ENCODE peak calls at places on chromosome 1, in eight cellular contexts. One of them, this sample, is unnamed. For H3K4me1, the result is how much of the 10 kb centered on the place peaks cover.

GRCh38 chr1:3067301-3067670 is 1.7 kb upstream of the PRDM16 start:
- DNase-seq in tibial nerve: no peak
- DNase-seq in CD4-positive, CD25-positive, alpha-beta regulatory T cell: no peak
- DNase-seq in mesendoderm: no peak
- DNase-seq in body of pancreas: no peak
- DNase-seq in IMR-90: no peak
- DNase-seq in SJSA1: no peak
- DNase-seq in stomach: no peak
- DNase-seq in this sample: no peak

GRCh38 chr1:115531806-115532359 is 109.9 kb upstream of the VANGL1 start:
- DNase-seq in tibial nerve: no peak
- DNase-seq in CD4-positive, CD25-positive, alpha-beta regulatory T cell: no peak
- DNase-seq in mesendoderm: no peak
- DNase-seq in body of pancreas: no peak
- DNase-seq in IMR-90: no peak
- DNase-seq in SJSA1: no peak
- DNase-seq in stomach: no peak
- DNase-seq in this sample: no peak

GRCh38 chr1:18149113-18149641 is 41.6 kb downstream of the IGSF21 start:
- DNase-seq in tibial nerve: no peak
- DNase-seq in CD4-positive, CD25-positive, alpha-beta regulatory T cell: no peak
- DNase-seq in mesendoderm: peak
- DNase-seq in body of pancreas: no peak
- DNase-seq in IMR-90: no peak
- DNase-seq in SJSA1: no peak
- DNase-seq in stomach: no peak
- DNase-seq in this sample: no peak

GRCh38 chr1:51708911-51709760 is 92.2 kb downstream of the OSBPL9 start:
- DNase-seq in tibial nerve: no peak
- DNase-seq in CD4-positive, CD25-positive, alpha-beta regulatory T cell: no peak
- DNase-seq in mesendoderm: no peak
- DNase-seq in body of pancreas: no peak
- DNase-seq in IMR-90: no peak
- DNase-seq in SJSA1: no peak
- DNase-seq in stomach: no peak
- DNase-seq in this sample: no peak

GRCh38 chr1:98078586-98078985 is 157.8 kb upstream of the DPYD start:
- DNase-seq in tibial nerve: no peak
- DNase-seq in CD4-positive, CD25-positive, alpha-beta regulatory T cell: no peak
- DNase-seq in mesendoderm: no peak
- DNase-seq in body of pancreas: no peak
- DNase-seq in IMR-90: peak
- DNase-seq in SJSA1: no peak
- DNase-seq in stomach: no peak
- DNase-seq in this sample: no peak

GRCh38 chr1:67367370-67368345 is 60.0 kb downstream of the IL12RB2 start:
- DNase-seq in tibial nerve: peak
- DNase-seq in CD4-positive, CD25-positive, alpha-beta regulatory T cell: no peak
- DNase-seq in mesendoderm: no peak
- DNase-seq in body of pancreas: peak
- DNase-seq in IMR-90: peak
- DNase-seq in SJSA1: peak
- DNase-seq in stomach: peak
- DNase-seq in this sample: peak

GRCh38 chr1:160028426-160028825 is 3.4 kb downstream of the PIGM start:
- DNase-seq in tibial nerve: no peak
- DNase-seq in CD4-positive, CD25-positive, alpha-beta regulatory T cell: no peak
- DNase-seq in mesendoderm: no peak
- DNase-seq in body of pancreas: no peak
- DNase-seq in IMR-90: no peak
- DNase-seq in SJSA1: no peak
- DNase-seq in stomach: no peak
- DNase-seq in this sample: no peak

GRCh38 chr1:25854554-25854953 is 4.7 kb downstream of the AUNIP start:
- DNase-seq in tibial nerve: no peak
- DNase-seq in CD4-positive, CD25-positive, alpha-beta regulatory T cell: no peak
- DNase-seq in mesendoderm: no peak
- DNase-seq in body of pancreas: no peak
- DNase-seq in IMR-90: no peak
- DNase-seq in SJSA1: no peak
- DNase-seq in stomach: no peak
- DNase-seq in this sample: peak

GRCh38 chr1:103108525-103109150 is 316 bp upstream of the COL11A1 start:
- DNase-seq in tibial nerve: no peak
- DNase-seq in CD4-positive, CD25-positive, alpha-beta regulatory T cell: no peak
- DNase-seq in mesendoderm: peak
- DNase-seq in body of pancreas: peak
- DNase-seq in IMR-90: no peak
- DNase-seq in SJSA1: peak
- DNase-seq in stomach: no peak
- DNase-seq in this sample: no peak

GRCh38 chr1:1185101-1185765 is 11.6 kb downstream of the TTLL10 start:
- DNase-seq in tibial nerve: no peak
- DNase-seq in CD4-positive, CD25-positive, alpha-beta regulatory T cell: no peak
- DNase-seq in mesendoderm: no peak
- DNase-seq in body of pancreas: no peak
- DNase-seq in IMR-90: no peak
- DNase-seq in SJSA1: no peak
- DNase-seq in stomach: no peak
- DNase-seq in this sample: no peak

GRCh38 chr1:85612704-85613361 is 32.3 kb downstream of the CCN1 start:
- DNase-seq in tibial nerve: no peak
- DNase-seq in CD4-positive, CD25-positive, alpha-beta regulatory T cell: peak
- DNase-seq in mesendoderm: peak
- DNase-seq in body of pancreas: peak
- DNase-seq in IMR-90: peak
- DNase-seq in SJSA1: peak
- DNase-seq in stomach: no peak
- DNase-seq in this sample: peak

GRCh38 chr1:25168193-25169071 is 63.9 kb downstream of the SYF2 start:
- DNase-seq in tibial nerve: no peak
- DNase-seq in CD4-positive, CD25-positive, alpha-beta regulatory T cell: no peak
- DNase-seq in mesendoderm: no peak
- DNase-seq in body of pancreas: no peak
- DNase-seq in IMR-90: no peak
- DNase-seq in SJSA1: peak
- DNase-seq in stomach: no peak
- DNase-seq in this sample: no peak

GRCh38 chr1:89557954-89558353 is 33.3 kb downstream of the LRRC8B start:
- DNase-seq in tibial nerve: no peak
- DNase-seq in CD4-positive, CD25-positive, alpha-beta regulatory T cell: peak
- DNase-seq in mesendoderm: peak
- DNase-seq in body of pancreas: no peak
- DNase-seq in IMR-90: no peak
- DNase-seq in SJSA1: no peak
- DNase-seq in stomach: no peak
- DNase-seq in this sample: no peak

GRCh38 chr1:223647249-223647648 is 18.3 kb downstream of the CAPN8 start:
- DNase-seq in tibial nerve: no peak
- DNase-seq in CD4-positive, CD25-positive, alpha-beta regulatory T cell: no peak
- DNase-seq in mesendoderm: no peak
- DNase-seq in body of pancreas: no peak
- DNase-seq in IMR-90: no peak
- DNase-seq in SJSA1: no peak
- DNase-seq in stomach: no peak
- DNase-seq in this sample: no peak

GRCh38 chr1:178593526-178593925 is 80.6 kb downstream of the TEX35 start:
- DNase-seq in tibial nerve: no peak
- DNase-seq in CD4-positive, CD25-positive, alpha-beta regulatory T cell: no peak
- DNase-seq in mesendoderm: no peak
- DNase-seq in body of pancreas: no peak
- DNase-seq in IMR-90: no peak
- DNase-seq in SJSA1: no peak
- DNase-seq in stomach: no peak
- DNase-seq in this sample: no peak

GRCh38 chr1:197920345-197921117 is 3.4 kb downstream of the LHX9 start:
- DNase-seq in tibial nerve: no peak
- DNase-seq in CD4-positive, CD25-positive, alpha-beta regulatory T cell: no peak
- DNase-seq in mesendoderm: no peak
- DNase-seq in body of pancreas: no peak
- DNase-seq in IMR-90: no peak
- DNase-seq in SJSA1: no peak
- DNase-seq in stomach: no peak
- DNase-seq in this sample: no peak

GRCh38 chr1:247218252-247218651 is 37.6 kb upstream of the VN1R5 start:
- DNase-seq in tibial nerve: no peak
- DNase-seq in CD4-positive, CD25-positive, alpha-beta regulatory T cell: no peak
- DNase-seq in mesendoderm: no peak
- DNase-seq in body of pancreas: no peak
- DNase-seq in IMR-90: no peak
- DNase-seq in SJSA1: no peak
- DNase-seq in stomach: no peak
- DNase-seq in this sample: no peak

GRCh38 chr1:245085508-245086095 is 69.2 kb upstream of the KIF26B start:
- DNase-seq in tibial nerve: no peak
- DNase-seq in CD4-positive, CD25-positive, alpha-beta regulatory T cell: no peak
- DNase-seq in mesendoderm: no peak
- DNase-seq in body of pancreas: no peak
- DNase-seq in IMR-90: peak
- DNase-seq in SJSA1: peak
- DNase-seq in stomach: no peak
- DNase-seq in this sample: no peak

GRCh38 chr1:23424171-23424959 is at the start of gene TCEA3:
- DNase-seq in tibial nerve: no peak
- DNase-seq in CD4-positive, CD25-positive, alpha-beta regulatory T cell: no peak
- DNase-seq in mesendoderm: peak
- DNase-seq in body of pancreas: peak
- DNase-seq in IMR-90: no peak
- DNase-seq in SJSA1: no peak
- DNase-seq in stomach: peak
- DNase-seq in this sample: peak

GRCh38 chr1:184424171-184424570 is 37.3 kb downstream of the C1orf21 start:
- DNase-seq in tibial nerve: no peak
- DNase-seq in CD4-positive, CD25-positive, alpha-beta regulatory T cell: no peak
- DNase-seq in mesendoderm: no peak
- DNase-seq in body of pancreas: no peak
- DNase-seq in IMR-90: no peak
- DNase-seq in SJSA1: no peak
- DNase-seq in stomach: no peak
- DNase-seq in this sample: no peak

GRCh38 chr1:183039985-183040447 is 16.8 kb downstream of the LAMC1 start:
- DNase-seq in tibial nerve: no peak
- DNase-seq in CD4-positive, CD25-positive, alpha-beta regulatory T cell: no peak
- DNase-seq in mesendoderm: no peak
- DNase-seq in body of pancreas: no peak
- DNase-seq in IMR-90: peak
- DNase-seq in SJSA1: peak
- DNase-seq in stomach: no peak
- DNase-seq in this sample: peak

DNA sequence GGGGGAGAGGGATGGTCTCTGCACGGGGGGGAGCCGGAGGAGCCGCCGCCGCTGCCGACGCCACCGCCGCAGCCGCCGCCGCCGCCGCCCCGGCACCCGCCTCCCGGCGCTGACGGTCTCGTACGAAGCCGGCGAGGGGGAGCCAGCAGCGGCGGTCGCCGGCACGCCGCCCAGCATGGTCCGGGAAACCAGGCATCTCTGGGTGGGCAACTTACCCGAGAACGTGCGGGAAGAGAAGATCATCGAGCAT is 311 bp downstream of the SPEN start:
- DNase-seq in tibial nerve: no peak
- DNase-seq in CD4-positive, CD25-positive, alpha-beta regulatory T cell: no peak
- DNase-seq in mesendoderm: no peak
- DNase-seq in body of pancreas: no peak
- DNase-seq in IMR-90: no peak
- DNase-seq in SJSA1: no peak
- DNase-seq in stomach: no peak
- DNase-seq in this sample: no peak
- H3K4me1 ChIP-seq in tibial nerve: under half
- H3K4me1 ChIP-seq in CD4-positive, CD25-positive, alpha-beta regulatory T cell: half or more
- H3K4me1 ChIP-seq in mesendoderm: under half
- H3K4me1 ChIP-seq in body of pancreas: half or more
- H3K4me1 ChIP-seq in IMR-90: under half
- H3K4me1 ChIP-seq in SJSA1: under half
- H3K4me1 ChIP-seq in stomach: under half
- H3K4me1 ChIP-seq in this sample: under half

GRCh38 chr1:81409262-81409661 is 391.5 kb upstream of the ADGRL2 start:
- DNase-seq in tibial nerve: no peak
- DNase-seq in CD4-positive, CD25-positive, alpha-beta regulatory T cell: no peak
- DNase-seq in mesendoderm: no peak
- DNase-seq in body of pancreas: no peak
- DNase-seq in IMR-90: no peak
- DNase-seq in SJSA1: no peak
- DNase-seq in stomach: no peak
- DNase-seq in this sample: no peak

GRCh38 chr1:81409875-81410274 is 390.9 kb upstream of the ADGRL2 start:
- DNase-seq in tibial nerve: no peak
- DNase-seq in CD4-positive, CD25-positive, alpha-beta regulatory T cell: no peak
- DNase-seq in mesendoderm: no peak
- DNase-seq in body of pancreas: no peak
- DNase-seq in IMR-90: no peak
- DNase-seq in SJSA1: no peak
- DNase-seq in stomach: no peak
- DNase-seq in this sample: no peak

GRCh38 chr1:81407463-81407862 is 393.3 kb upstream of the ADGRL2 start:
- DNase-seq in tibial nerve: no peak
- DNase-seq in CD4-positive, CD25-positive, alpha-beta regulatory T cell: no peak
- DNase-seq in mesendoderm: no peak
- DNase-seq in body of pancreas: no peak
- DNase-seq in IMR-90: no peak
- DNase-seq in SJSA1: no peak
- DNase-seq in stomach: no peak
- DNase-seq in this sample: no peak

GRCh38 chr1:81410351-81410750 is 390.4 kb upstream of the ADGRL2 start:
- DNase-seq in tibial nerve: no peak
- DNase-seq in CD4-positive, CD25-positive, alpha-beta regulatory T cell: no peak
- DNase-seq in mesendoderm: peak
- DNase-seq in body of pancreas: no peak
- DNase-seq in IMR-90: no peak
- DNase-seq in SJSA1: no peak
- DNase-seq in stomach: no peak
- DNase-seq in this sample: no peak

GRCh38 chr1:81408404-81408803 is 392.3 kb upstream of the ADGRL2 start:
- DNase-seq in tibial nerve: no peak
- DNase-seq in CD4-positive, CD25-positive, alpha-beta regulatory T cell: no peak
- DNase-seq in mesendoderm: no peak
- DNase-seq in body of pancreas: no peak
- DNase-seq in IMR-90: no peak
- DNase-seq in SJSA1: no peak
- DNase-seq in stomach: no peak
- DNase-seq in this sample: no peak
- H3K4me3 ChIP-seq in tibial nerve: no peak
- H3K4me3 ChIP-seq in CD4-positive, CD25-positive, alpha-beta regulatory T cell: no peak
- H3K4me3 ChIP-seq in mesendoderm: no peak
- H3K4me3 ChIP-seq in body of pancreas: no peak
- H3K4me3 ChIP-seq in IMR-90: no peak
- H3K4me3 ChIP-seq in SJSA1: no peak
- H3K4me3 ChIP-seq in stomach: no peak
- H3K4me3 ChIP-seq in this sample: no peak

GRCh38 chr1:214476229-214476957 is 75.0 kb downstream of the PTPN14 start:
- DNase-seq in tibial nerve: no peak
- DNase-seq in CD4-positive, CD25-positive, alpha-beta regulatory T cell: no peak
- DNase-seq in mesendoderm: peak
- DNase-seq in body of pancreas: no peak
- DNase-seq in IMR-90: no peak
- DNase-seq in SJSA1: no peak
- DNase-seq in stomach: peak
- DNase-seq in this sample: no peak
- H3K4me1 ChIP-seq in tibial nerve: under half
- H3K4me1 ChIP-seq in CD4-positive, CD25-positive, alpha-beta regulatory T cell: under half
- H3K4me1 ChIP-seq in mesendoderm: under half
- H3K4me1 ChIP-seq in body of pancreas: under half
- H3K4me1 ChIP-seq in IMR-90: under half
- H3K4me1 ChIP-seq in SJSA1: half or more
- H3K4me1 ChIP-seq in stomach: under half
- H3K4me1 ChIP-seq in this sample: half or more

GRCh38 chr1:10473145-10473765 is 926 bp upstream of the DFFA start:
- DNase-seq in tibial nerve: no peak
- DNase-seq in CD4-positive, CD25-positive, alpha-beta regulatory T cell: no peak
- DNase-seq in mesendoderm: no peak
- DNase-seq in body of pancreas: no peak
- DNase-seq in IMR-90: no peak
- DNase-seq in SJSA1: no peak
- DNase-seq in stomach: no peak
- DNase-seq in this sample: no peak
- H3K4me3 ChIP-seq in tibial nerve: peak
- H3K4me3 ChIP-seq in CD4-positive, CD25-positive, alpha-beta regulatory T cell: peak
- H3K4me3 ChIP-seq in mesendoderm: no peak
- H3K4me3 ChIP-seq in body of pancreas: no peak
- H3K4me3 ChIP-seq in IMR-90: no peak
- H3K4me3 ChIP-seq in SJSA1: no peak
- H3K4me3 ChIP-seq in stomach: peak
- H3K4me3 ChIP-seq in this sample: peak

This sample was measured in A673.